ENCODE peak calls at places on chromosomes 4 and X, in ten cellular contexts. One of them, this sample, is unnamed.

GRCh38 chr4:100049872-100050271 is 99.8 kb upstream of the H2AZ1 start:
- DNase-seq in cardiac muscle cell: no peak
- DNase-seq in fibroblast of lung: peak; percentile 25
- DNase-seq in GM23248: no peak
- DNase-seq in esophagus muscularis mucosa: no peak
- DNase-seq in spleen: no peak
- DNase-seq in A549: no peak
- DNase-seq in aorta: no peak
- DNase-seq in substantia nigra: no peak
- DNase-seq in heart right ventricle: no peak
- DNase-seq in this sample: no peak

GRCh38 chr4:10066206-10066605 is 44.9 kb upstream of the SLC2A9 start:
- DNase-seq in spleen: no peak
- DNase-seq in heart right ventricle: no peak
- DNase-seq in substantia nigra: no peak
- DNase-seq in cardiac muscle cell: no peak
- DNase-seq in aorta: no peak
- DNase-seq in A549: no peak
- DNase-seq in fibroblast of lung: no peak
- DNase-seq in GM23248: no peak
- DNase-seq in esophagus muscularis mucosa: no peak
- DNase-seq in this sample: no peak

GRCh38 chr4:21380861-21381260 is 567.7 kb downstream of the KCNIP4 start:
- DNase-seq in spleen: no peak
- DNase-seq in A549: no peak
- DNase-seq in fibroblast of lung: no peak
- DNase-seq in esophagus muscularis mucosa: no peak
- DNase-seq in cardiac muscle cell: no peak
- DNase-seq in heart right ventricle: no peak
- DNase-seq in substantia nigra: no peak
- DNase-seq in GM23248: no peak
- DNase-seq in aorta: no peak
- DNase-seq in this sample: no peak

GRCh38 chr4:1766336-1767057 is 26.6 kb upstream of the FGFR3 start:
- DNase-seq in spleen: no peak
- DNase-seq in substantia nigra: no peak
- DNase-seq in GM23248: no peak
- DNase-seq in fibroblast of lung: no peak
- DNase-seq in esophagus muscularis mucosa: no peak
- DNase-seq in heart right ventricle: no peak
- DNase-seq in A549: peak; percentile 82
- DNase-seq in aorta: no peak
- DNase-seq in cardiac muscle cell: no peak
- DNase-seq in this sample: no peak

GRCh38 chr4:110682311-110682710 is 59.4 kb upstream of the PITX2 start:
- DNase-seq in cardiac muscle cell: no peak
- DNase-seq in substantia nigra: no peak
- DNase-seq in aorta: no peak
- DNase-seq in fibroblast of lung: no peak
- DNase-seq in esophagus muscularis mucosa: no peak
- DNase-seq in spleen: no peak
- DNase-seq in heart right ventricle: no peak
- DNase-seq in A549: no peak
- DNase-seq in GM23248: peak; percentile 33
- DNase-seq in this sample: no peak

GRCh38 chr4:184824776-184825393 is 883 bp downstream of the ACSL1 start:
- DNase-seq in substantia nigra: no peak
- DNase-seq in spleen: no peak
- DNase-seq in fibroblast of lung: no peak
- DNase-seq in GM23248: no peak
- DNase-seq in cardiac muscle cell: no peak
- DNase-seq in aorta: no peak
- DNase-seq in A549: no peak
- DNase-seq in heart right ventricle: no peak
- DNase-seq in esophagus muscularis mucosa: no peak
- DNase-seq in this sample: peak; percentile 44

GRCh38 chr4:56183344-56183959 is 203.8 kb downstream of the AASDH start:
- DNase-seq in spleen: no peak
- DNase-seq in A549: peak; percentile 18
- DNase-seq in esophagus muscularis mucosa: no peak
- DNase-seq in cardiac muscle cell: no peak
- DNase-seq in GM23248: no peak
- DNase-seq in heart right ventricle: no peak
- DNase-seq in aorta: no peak
- DNase-seq in fibroblast of lung: no peak
- DNase-seq in substantia nigra: no peak
- DNase-seq in this sample: peak; percentile 55

GRCh38 chr4:89108068-89108467 is 3.3 kb upstream of the TIGD2 start:
- DNase-seq in A549: peak; percentile 28
- DNase-seq in esophagus muscularis mucosa: no peak
- DNase-seq in GM23248: no peak
- DNase-seq in substantia nigra: no peak
- DNase-seq in fibroblast of lung: no peak
- DNase-seq in cardiac muscle cell: no peak
- DNase-seq in spleen: no peak
- DNase-seq in aorta: no peak
- DNase-seq in heart right ventricle: no peak
- DNase-seq in this sample: peak; percentile 59

GRCh38 chr4:154490261-154490588 is 1.4 kb downstream of the DCHS2 start:
- DNase-seq in heart right ventricle: no peak
- DNase-seq in substantia nigra: no peak
- DNase-seq in cardiac muscle cell: no peak
- DNase-seq in GM23248: no peak
- DNase-seq in spleen: peak; percentile 72
- DNase-seq in esophagus muscularis mucosa: no peak
- DNase-seq in aorta: no peak
- DNase-seq in fibroblast of lung: no peak
- DNase-seq in A549: no peak
- DNase-seq in this sample: no peak

GRCh38 chr4:183142566-183143545 is 43.8 kb downstream of the WWC2 start:
- DNase-seq in esophagus muscularis mucosa: no peak
- DNase-seq in heart right ventricle: peak; percentile 54
- DNase-seq in spleen: no peak
- DNase-seq in A549: peak; percentile 8
- DNase-seq in fibroblast of lung: peak; percentile 83
- DNase-seq in GM23248: peak; percentile 84
- DNase-seq in cardiac muscle cell: peak; percentile 69
- DNase-seq in aorta: peak; percentile 52
- DNase-seq in substantia nigra: no peak
- DNase-seq in this sample: no peak

GRCh38 chr4:83112678-83113428 is 1.7 kb downstream of the PLAC8 start:
- DNase-seq in heart right ventricle: no peak
- DNase-seq in GM23248: peak; percentile 13
- DNase-seq in spleen: no peak
- DNase-seq in A549: no peak
- DNase-seq in substantia nigra: no peak
- DNase-seq in cardiac muscle cell: no peak
- DNase-seq in aorta: no peak
- DNase-seq in fibroblast of lung: peak; percentile 78
- DNase-seq in esophagus muscularis mucosa: no peak
- DNase-seq in this sample: no peak

GRCh38 chrX:141838016-141838415 is at the start of gene MAGEC3:
- DNase-seq in cardiac muscle cell: no peak
- DNase-seq in substantia nigra: no peak
- DNase-seq in esophagus muscularis mucosa: no peak
- DNase-seq in A549: no peak
- DNase-seq in aorta: no peak
- DNase-seq in heart right ventricle: no peak
- DNase-seq in spleen: no peak
- DNase-seq in fibroblast of lung: no peak
- DNase-seq in GM23248: no peak
- DNase-seq in this sample: no peak

GRCh38 chr4:180134116-180134866 is 2108.9 kb upstream of the TENM3 start:
- DNase-seq in A549: no peak
- DNase-seq in substantia nigra: no peak
- DNase-seq in cardiac muscle cell: no peak
- DNase-seq in aorta: no peak
- DNase-seq in fibroblast of lung: peak; percentile 4
- DNase-seq in esophagus muscularis mucosa: no peak
- DNase-seq in spleen: no peak
- DNase-seq in GM23248: no peak
- DNase-seq in heart right ventricle: no peak
- DNase-seq in this sample: no peak

GRCh38 chrX:21963736-21964135 is 23.2 kb downstream of the SMS start:
- DNase-seq in spleen: no peak
- DNase-seq in cardiac muscle cell: peak; percentile 64
- DNase-seq in aorta: no peak
- DNase-seq in substantia nigra: no peak
- DNase-seq in GM23248: peak; percentile 69
- DNase-seq in A549: no peak
- DNase-seq in esophagus muscularis mucosa: no peak
- DNase-seq in heart right ventricle: no peak
- DNase-seq in fibroblast of lung: peak; percentile 12
- DNase-seq in this sample: no peak
- H3K27ac ChIP-seq in spleen: no peak overlapping the region
- H3K27ac ChIP-seq in cardiac muscle cell: no peak overlapping the region
- H3K27ac ChIP-seq in aorta: peak overlapping the region; percentile 39
- H3K27ac ChIP-seq in substantia nigra: no peak overlapping the region
- H3K27ac ChIP-seq in GM23248: peak overlapping the region; percentile 58
- H3K27ac ChIP-seq in A549: no peak overlapping the region
- H3K27ac ChIP-seq in esophagus muscularis mucosa: peak overlapping the region; percentile 23
- H3K27ac ChIP-seq in heart right ventricle: no peak overlapping the region
- H3K27ac ChIP-seq in fibroblast of lung: peak overlapping the region; percentile 26
- H3K27ac ChIP-seq in this sample: no peak overlapping the region

GRCh38 chr4:113052379-113052951 is 3.0 kb downstream of the ANK2 start:
- DNase-seq in GM23248: peak; percentile 65
- DNase-seq in esophagus muscularis mucosa: no peak
- DNase-seq in heart right ventricle: no peak
- DNase-seq in cardiac muscle cell: peak; percentile 3
- DNase-seq in substantia nigra: no peak
- DNase-seq in fibroblast of lung: peak; percentile 91
- DNase-seq in aorta: no peak
- DNase-seq in spleen: no peak
- DNase-seq in A549: no peak
- DNase-seq in this sample: no peak
- H3K27ac ChIP-seq in GM23248: no peak overlapping the region
- H3K27ac ChIP-seq in esophagus muscularis mucosa: no peak overlapping the region
- H3K27ac ChIP-seq in heart right ventricle: no peak overlapping the region
- H3K27ac ChIP-seq in cardiac muscle cell: no peak overlapping the region
- H3K27ac ChIP-seq in substantia nigra: peak overlapping the region; percentile 28
- H3K27ac ChIP-seq in fibroblast of lung: no peak overlapping the region
- H3K27ac ChIP-seq in aorta: no peak overlapping the region
- H3K27ac ChIP-seq in spleen: no peak overlapping the region
- H3K27ac ChIP-seq in A549: no peak overlapping the region
- H3K27ac ChIP-seq in this sample: no peak overlapping the region

GRCh38 chr4:143355540-143356217 is 19.0 kb downstream of the GAB1 start:
- DNase-seq in esophagus muscularis mucosa: no peak
- DNase-seq in aorta: no peak
- DNase-seq in A549: no peak
- DNase-seq in cardiac muscle cell: peak; percentile 47
- DNase-seq in substantia nigra: no peak
- DNase-seq in spleen: no peak
- DNase-seq in GM23248: peak; percentile 55
- DNase-seq in heart right ventricle: no peak
- DNase-seq in fibroblast of lung: peak; percentile 56
- DNase-seq in this sample: peak; percentile 39
- H3K27ac ChIP-seq in esophagus muscularis mucosa: peak overlapping the region; percentile 60
- H3K27ac ChIP-seq in aorta: peak overlapping the region; percentile 86
- H3K27ac ChIP-seq in A549: no peak overlapping the region
- H3K27ac ChIP-seq in cardiac muscle cell: peak overlapping the region; percentile 89
- H3K27ac ChIP-seq in substantia nigra: peak overlapping the region; percentile 14
- H3K27ac ChIP-seq in spleen: peak overlapping the region; percentile 80
- H3K27ac ChIP-seq in GM23248: no peak overlapping the region
- H3K27ac ChIP-seq in heart right ventricle: peak overlapping the region; percentile 79
- H3K27ac ChIP-seq in fibroblast of lung: no peak overlapping the region
- H3K27ac ChIP-seq in this sample: peak overlapping the region; percentile 98

GRCh38 chrX:16788477-16788876 is 2.2 kb downstream of the TXLNG start:
- DNase-seq in fibroblast of lung: no peak
- DNase-seq in substantia nigra: no peak
- DNase-seq in esophagus muscularis mucosa: no peak
- DNase-seq in A549: no peak
- DNase-seq in spleen: no peak
- DNase-seq in GM23248: peak; percentile 46
- DNase-seq in cardiac muscle cell: peak; percentile 46
- DNase-seq in heart right ventricle: no peak
- DNase-seq in aorta: no peak
- DNase-seq in this sample: no peak

GRCh38 chrX:16783452-16783851 is 2.8 kb upstream of the TXLNG start:
- DNase-seq in heart right ventricle: no peak
- DNase-seq in A549: no peak
- DNase-seq in GM23248: no peak
- DNase-seq in substantia nigra: no peak
- DNase-seq in spleen: no peak
- DNase-seq in fibroblast of lung: no peak
- DNase-seq in esophagus muscularis mucosa: no peak
- DNase-seq in cardiac muscle cell: no peak
- DNase-seq in aorta: no peak
- DNase-seq in this sample: no peak

GRCh38 chrX:16786139-16786790 is at the start of gene TXLNG:
- DNase-seq in esophagus muscularis mucosa: peak; percentile 98
- DNase-seq in aorta: peak; percentile 100
- DNase-seq in A549: peak; percentile 99
- DNase-seq in fibroblast of lung: peak; percentile 100
- DNase-seq in spleen: peak; percentile 99
- DNase-seq in substantia nigra: peak; percentile 99
- DNase-seq in cardiac muscle cell: peak; percentile 99
- DNase-seq in heart right ventricle: peak; percentile 93
- DNase-seq in GM23248: peak; percentile 97
- DNase-seq in this sample: peak; percentile 96

GRCh38 chrX:16786791-16787735 is 797 bp downstream of the TXLNG start:
- DNase-seq in cardiac muscle cell: peak; percentile 8
- DNase-seq in spleen: peak; percentile 91
- DNase-seq in heart right ventricle: peak; percentile 18
- DNase-seq in GM23248: peak; percentile 53
- DNase-seq in esophagus muscularis mucosa: no peak
- DNase-seq in A549: no peak
- DNase-seq in fibroblast of lung: no peak
- DNase-seq in substantia nigra: no peak
- DNase-seq in aorta: peak; percentile 53
- DNase-seq in this sample: peak; percentile 40

DNA sequence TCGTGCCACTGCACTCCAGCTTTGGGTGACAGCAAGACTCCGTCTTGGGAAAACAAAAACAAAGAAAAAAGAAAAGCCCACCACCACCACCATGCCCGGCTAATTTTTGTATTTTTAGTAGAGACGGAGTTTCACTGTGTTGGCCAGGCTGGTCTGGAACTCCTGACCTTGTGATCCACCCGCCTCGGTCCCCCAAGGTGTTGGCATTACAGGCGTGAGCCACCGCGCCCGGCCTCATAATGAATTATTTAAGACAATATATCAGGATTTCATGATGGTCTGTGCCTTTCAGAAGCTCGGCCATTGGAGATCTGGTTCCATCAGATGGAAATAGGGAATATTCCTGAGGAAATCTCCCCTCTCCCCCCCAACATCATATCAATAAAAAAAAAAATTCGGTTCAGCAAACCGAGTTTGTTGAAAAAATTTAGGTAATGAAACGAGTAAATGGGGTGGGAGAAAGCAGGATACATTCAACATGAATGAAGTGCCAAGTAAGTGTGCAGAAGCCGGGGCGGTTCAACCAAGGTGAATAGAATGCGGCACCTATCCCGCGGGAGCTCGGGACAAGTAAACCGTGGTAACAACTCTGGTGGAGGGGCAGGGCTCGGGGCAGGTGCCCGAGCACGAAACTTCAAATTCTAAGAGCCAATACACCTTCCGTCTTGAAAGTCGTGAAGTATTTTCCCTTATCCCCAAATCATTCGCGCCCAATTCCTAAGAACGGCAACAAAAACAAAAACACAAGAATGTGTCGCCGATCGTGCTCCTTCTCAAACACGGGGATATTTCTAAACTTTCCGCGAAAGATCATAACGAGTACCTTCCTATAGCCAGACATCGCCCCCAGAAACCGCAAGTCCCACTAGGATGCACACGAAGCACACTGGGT is 773 bp upstream of the TXLNG start:
- DNase-seq in GM23248: peak; percentile 18
- DNase-seq in spleen: peak; percentile 83
- DNase-seq in A549: no peak
- DNase-seq in aorta: peak; percentile 58
- DNase-seq in esophagus muscularis mucosa: no peak
- DNase-seq in cardiac muscle cell: no peak
- DNase-seq in fibroblast of lung: no peak
- DNase-seq in substantia nigra: no peak
- DNase-seq in heart right ventricle: no peak
- DNase-seq in this sample: peak; percentile 10
- H3K27ac ChIP-seq in GM23248: no peak overlapping the region
- H3K27ac ChIP-seq in spleen: peak overlapping the region; percentile 89
- H3K27ac ChIP-seq in A549: peak overlapping the region; percentile 68
- H3K27ac ChIP-seq in aorta: no peak overlapping the region
- H3K27ac ChIP-seq in esophagus muscularis mucosa: peak overlapping the region; percentile 91
- H3K27ac ChIP-seq in cardiac muscle cell: no peak overlapping the region
- H3K27ac ChIP-seq in fibroblast of lung: no peak overlapping the region
- H3K27ac ChIP-seq in substantia nigra: peak overlapping the region; percentile 45
- H3K27ac ChIP-seq in heart right ventricle: no peak overlapping the region
- H3K27ac ChIP-seq in this sample: no peak overlapping the region